ENCODE peak calls at places on chromosomes 16 and 17, in six cellular contexts. L is HepG2, V is WTC11, K is GM12878, T is H1, F is K562. O is an unnamed sample.

GRCh38 chr16:72501739-72502653 is 330.0 kb upstream of the PMFBP1 start:
- DNase-seq in L (peak), V (peak), K (peak), T (peak), F (peak), O (peak)

GRCh38 chr16:54586474-54587175 is 300.0 kb upstream of the IRX3 start:
- DNase-seq in L (no peak), V (no peak), K (no peak), T (no peak), F (no peak), O (no peak)

GRCh38 chr16:2720719-2721633 is 952 bp upstream of the PRSS27 start:
- DNase-seq in L (peak), V (peak), K (peak), T (peak), F (peak), O (peak)

GRCh38 chr17:76643553-76644148 is at the start of gene ST6GALNAC1:
- DNase-seq in L (no peak), V (no peak), K (no peak), T (no peak), F (peak), O (no peak)

GRCh38 chr16:87003414-87003755 is 313.8 kb downstream of the C16orf95 start:
- DNase-seq in L (no peak), V (no peak), K (no peak), T (no peak), F (no peak), O (no peak)

GRCh38 chr16:69078073-69078472 is 27.4 kb upstream of the HAS3 start:
- DNase-seq in L (no peak), V (peak), K (no peak), T (no peak), F (no peak), O (peak)

GRCh38 chr17:59361386-59361785 is 29.9 kb downstream of the YPEL2 start:
- DNase-seq in L (no peak), V (no peak), K (no peak), T (no peak), F (no peak), O (no peak)

GRCh38 chr16:88754912-88755744 is 29.9 kb downstream of the PIEZO1 start:
- DNase-seq in L (no peak), V (peak), K (no peak), T (no peak), F (no peak), O (peak)

GRCh38 chr17:49821916-49822315 is 26.0 kb downstream of the TAC4 start:
- DNase-seq in L (no peak), V (no peak), K (no peak), T (no peak), F (no peak), O (no peak)

GRCh38 chr17:64061157-64061898 is 40.9 kb upstream of the ICAM2 start:
- DNase-seq in L (no peak), V (no peak), K (peak), T (no peak), F (no peak), O (no peak)
- TF ChIP-seq CREB1 in L (no peak), V (no peak), K (no peak), T (no peak), F (no peak), O (no peak)

GRCh38 chr17:66777689-66778225 is 57.2 kb upstream of the CACNG5 start:
- DNase-seq in L (no peak), V (peak), K (no peak), T (peak), F (no peak), O (peak)
- TF ChIP-seq CREB1 in L (no peak), V (no peak), K (no peak), T (no peak), F (no peak), O (no peak)

DNA sequence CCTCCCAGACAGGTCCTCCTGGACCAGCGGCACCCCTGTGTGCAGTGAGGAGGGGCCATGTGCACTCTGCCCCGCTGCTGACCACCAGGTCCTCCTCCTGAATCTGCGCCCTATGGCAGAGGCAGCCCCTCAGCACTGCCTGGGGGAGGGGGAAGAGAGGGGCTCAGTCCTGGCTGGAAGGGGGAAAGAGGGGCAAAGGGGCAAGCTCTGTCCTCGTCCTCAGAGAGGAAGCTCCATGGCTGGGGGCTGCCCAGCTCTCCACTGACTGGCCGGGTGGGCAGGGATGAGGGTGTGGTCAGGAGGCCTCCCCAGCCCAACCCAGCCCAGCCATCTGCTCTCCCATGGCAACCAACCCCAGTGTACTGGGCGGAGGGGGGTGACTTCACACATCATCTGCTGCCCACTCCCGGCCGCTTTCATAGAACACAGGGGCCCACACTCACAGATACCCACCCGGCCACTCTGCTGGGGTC is 5.5 kb upstream of the BCAR1 start:
- DNase-seq in L (no peak), V (peak), K (no peak), T (no peak), F (peak), O (no peak)
- TF ChIP-seq CREB1 in L (no peak), V (no peak), K (no peak), T (no peak), F (no peak), O (no peak)

GRCh38 chr16:75789237-75789636 is 62.9 kb upstream of the CPHXL start:
- DNase-seq in L (peak), V (no peak), K (no peak), T (no peak), F (peak), O (peak)
- TF ChIP-seq CREB1 in L (no peak), V (no peak), K (no peak), T (no peak), F (no peak), O (no peak)

GRCh38 chr17:74119960-74120359 is 83.5 kb upstream of the RPL38 start:
- DNase-seq in L (no peak), V (no peak), K (no peak), T (no peak), F (no peak), O (no peak)
- TF ChIP-seq CREB1 in L (no peak), V (no peak), K (no peak), T (no peak), F (no peak), O (no peak)

GRCh38 chr16:75107505-75107904 is 9.1 kb downstream of the LDHD start:
- DNase-seq in L (no peak), V (no peak), K (no peak), T (no peak), F (no peak), O (no peak)
- TF ChIP-seq CREB1 in L (no peak), V (no peak), K (no peak), T (no peak), F (no peak), O (no peak)